ENCODE peak calls at places on chromosomes 2 and 18, in nine cellular contexts. N, H, G, K, D, Q, T, J and Y are unnamed samples.

GRCh38 chr2:207783514-207783913 is 13.8 kb upstream of the FZD5 start:
- DNase-seq in N (no peak), H (no peak), G (no peak), K (no peak), D (no peak), Q (no peak), T (no peak), J (no peak), Y (no peak)

GRCh38 chr2:101720732-101721131 is 23.2 kb downstream of the MAP4K4 start:
- DNase-seq in N (no peak), H (no peak), G (no peak), K (no peak), D (no peak), Q (no peak), T (no peak), J (no peak), Y (no peak)

GRCh38 chr2:86786001-86786536 is 4.6 kb downstream of the CD8A start:
- DNase-seq in N (no peak), H (no peak), G (no peak), K (no peak), D (no peak), Q (no peak), T (no peak), J (no peak), Y (no peak)

GRCh38 chr18:60130289-60130688 is 230.5 kb downstream of the PMAIP1 start:
- DNase-seq in N (no peak), H (no peak), G (no peak), K (no peak), D (no peak), Q (no peak), T (no peak), J (no peak), Y (no peak)

GRCh38 chr2:101967826-101968498 is 23.8 kb upstream of the IL1R2 start:
- DNase-seq in N (no peak), H (peak; percentile 68), G (no peak), K (no peak), D (no peak), Q (no peak), T (no peak), J (no peak), Y (no peak)

GRCh38 chr18:78659748-78660147 is 319.9 kb upstream of the SALL3 start:
- DNase-seq in N (no peak), H (no peak), G (no peak), K (no peak), D (no peak), Q (no peak), T (no peak), J (no peak), Y (no peak)

GRCh38 chr2:178718283-178718682 is 88.9 kb downstream of the TTN start:
- DNase-seq in N (no peak), H (no peak), G (peak; percentile 6), K (no peak), D (no peak), Q (no peak), T (no peak), J (no peak), Y (no peak)

GRCh38 chr2:96225016-96225533 is 16.4 kb upstream of the STARD7 start:
- DNase-seq in N (no peak), H (no peak), G (no peak), K (no peak), D (no peak), Q (no peak), T (no peak), J (no peak), Y (no peak)

GRCh38 chr2:88269832-88270231 is 99.7 kb downstream of the THNSL2 start:
- DNase-seq in N (no peak), H (no peak), G (no peak), K (no peak), D (no peak), Q (no peak), T (no peak), J (no peak), Y (no peak)

GRCh38 chr2:19883486-19883885 is 18.3 kb downstream of the TTC32 start:
- DNase-seq in N (no peak), H (no peak), G (no peak), K (no peak), D (no peak), Q (no peak), T (no peak), J (no peak), Y (no peak)

GRCh38 chr2:50178050-50178449 is 853.9 kb downstream of the NRXN1 start:
- DNase-seq in N (no peak), H (no peak), G (no peak), K (no peak), D (no peak), Q (no peak), T (no peak), J (no peak), Y (no peak)

GRCh38 chr18:72155327-72155726 is 388.8 kb downstream of the CBLN2 start:
- DNase-seq in N (no peak), H (no peak), G (no peak), K (no peak), D (no peak), Q (peak; percentile 46), T (no peak), J (no peak), Y (no peak)

GRCh38 chr2:152696476-152696875 is 20.8 kb downstream of the PRPF40A start:
- DNase-seq in N (no peak), H (no peak), G (no peak), K (no peak), D (no peak), Q (no peak), T (no peak), J (no peak), Y (no peak)